ENCODE peak calls at places on chromosomes 1 and 21, in four cellular contexts. Q is sigmoid colon, L is cardiac muscle cell, A is heart right ventricle. I is an unnamed sample.

GRCh38 chr1:64235133-64235532 is 31.7 kb downstream of the UBE2U start:
- DNase-seq in Q (no peak), L (peak; percentile 27), A (no peak), I (no peak)

GRCh38 chr1:44484155-44484688 is 79.2 kb downstream of the RNF220 start:
- DNase-seq in Q (no peak), L (peak; percentile 76), A (no peak), I (no peak)

GRCh38 chr21:16134134-16134533 is 404.4 kb downstream of the USP25 start:
- DNase-seq in Q (no peak), L (no peak), A (no peak), I (no peak)

GRCh38 chr21:16199539-16199938 is 469.8 kb downstream of the USP25 start:
- DNase-seq in Q (no peak), L (no peak), A (no peak), I (no peak)

GRCh38 chr1:247386695-247387094 is 29.3 kb upstream of the NLRP3 start:
- DNase-seq in Q (no peak), L (peak; percentile 43), A (no peak), I (no peak)

GRCh38 chr1:94384485-94385353 is 33.5 kb upstream of the ABCD3 start:
- DNase-seq in Q (no peak), L (peak; percentile 31), A (no peak), I (no peak)

GRCh38 chr1:51061231-51061943 is 40.6 kb upstream of the C1orf185 start:
- DNase-seq in Q (no peak), L (no peak), A (no peak), I (no peak)

GRCh38 chr1:8370046-8370881 is 52.4 kb downstream of the SLC45A1 start:
- DNase-seq in Q (peak; percentile 61), L (no peak), A (no peak), I (no peak)

GRCh38 chr1:63148825-63149645 is 173.3 kb upstream of the FOXD3 start:
- DNase-seq in Q (no peak), L (peak; percentile 78), A (no peak), I (peak; percentile 53)

GRCh38 chr21:34944015-34944755 is 104.9 kb downstream of the RUNX1 start:
- DNase-seq in Q (no peak), L (no peak), A (no peak), I (no peak)

GRCh38 chr21:34945288-34945687 is 103.8 kb downstream of the RUNX1 start:
- DNase-seq in Q (no peak), L (no peak), A (no peak), I (no peak)

GRCh38 chr21:34948157-34948556 is 100.9 kb downstream of the RUNX1 start:
- DNase-seq in Q (no peak), L (no peak), A (no peak), I (no peak)

GRCh38 chr21:34947122-34947534 is 102.0 kb downstream of the RUNX1 start:
- DNase-seq in Q (no peak), L (no peak), A (no peak), I (no peak)

DNA sequence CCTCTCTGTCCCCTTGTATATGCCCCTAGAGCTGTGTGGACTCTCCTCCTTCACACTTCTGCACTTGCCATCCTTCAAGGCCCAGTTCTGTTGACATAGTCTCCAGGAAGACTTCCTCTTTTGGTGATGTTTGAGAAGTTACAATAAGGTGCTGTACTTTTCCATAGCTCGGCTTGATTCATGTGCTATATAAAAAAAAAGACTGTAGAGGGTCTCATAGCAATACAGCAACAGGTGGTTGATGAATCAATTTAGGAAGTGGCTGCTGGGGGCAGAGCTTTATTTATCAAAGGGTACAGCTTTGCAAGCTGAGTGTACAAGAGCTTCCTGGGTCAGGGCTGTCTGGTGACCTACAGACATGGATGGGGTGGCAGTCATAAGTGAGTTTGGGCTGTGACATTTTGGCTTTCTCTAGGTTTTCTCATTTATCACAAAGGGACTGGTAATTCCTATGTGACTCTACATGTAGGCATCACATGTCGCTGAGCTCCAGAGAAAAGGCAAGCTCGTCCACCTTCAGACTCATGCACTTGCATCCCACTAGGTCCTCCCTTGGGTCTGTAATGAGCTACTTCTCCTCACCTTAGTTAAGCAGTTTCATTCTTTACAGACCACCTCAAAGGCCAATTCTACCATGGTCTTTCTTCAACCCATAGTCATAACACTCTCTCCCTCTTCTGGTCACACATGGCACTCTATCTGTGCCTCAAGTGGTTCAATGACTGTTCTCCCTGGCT is 102.5 kb downstream of the RUNX1 start:
- DNase-seq in Q (no peak), L (no peak), A (no peak), I (no peak)
- TF ChIP-seq CTCF in Q (no peak), L (no peak), A (no peak), I (no peak)

DNA sequence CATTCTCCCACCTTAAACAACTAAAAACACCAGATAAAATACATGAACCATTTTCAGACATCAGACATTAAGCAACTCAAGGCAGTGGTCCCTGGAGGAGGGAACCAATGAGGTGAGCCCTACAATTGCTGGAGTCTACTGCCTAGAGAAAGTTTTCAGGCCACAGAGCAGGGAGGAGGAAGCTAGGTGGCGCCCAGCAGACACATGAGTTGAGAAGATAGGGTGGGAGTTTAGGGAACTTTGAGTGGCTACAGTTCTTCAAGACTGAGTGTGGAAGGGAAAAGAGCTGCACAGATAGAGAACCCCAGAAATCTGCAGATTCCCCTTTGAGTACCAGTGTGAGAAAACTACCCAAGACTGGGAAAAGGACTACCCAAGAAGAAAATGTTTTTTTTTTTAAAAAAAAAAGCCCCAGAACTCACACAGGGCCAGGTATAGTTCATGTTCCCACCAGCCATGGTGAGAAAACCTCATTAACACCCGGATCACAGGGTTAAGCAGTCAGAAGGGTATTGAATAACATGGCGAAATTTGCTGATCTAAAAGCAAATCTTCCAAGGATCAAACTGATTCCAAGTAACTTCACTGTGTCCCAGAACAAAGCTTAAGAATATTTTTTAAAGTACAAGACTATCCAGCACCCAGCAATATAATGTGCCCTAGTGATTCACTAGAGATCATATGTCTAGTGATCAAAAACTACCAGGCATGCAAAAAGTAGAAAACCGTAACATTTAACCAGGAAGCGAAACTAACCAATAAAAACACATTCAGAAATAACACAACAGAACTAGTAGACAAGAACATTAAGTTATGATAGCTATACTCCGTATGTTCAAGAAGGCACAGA is 12.0 kb downstream of the ALDH9A1 start:
- DNase-seq in Q (no peak), L (no peak), A (no peak), I (no peak)
- TF ChIP-seq CTCF in Q (no peak), L (peak; percentile 16), A (no peak), I (no peak)

GRCh38 chr1:6414443-6414844 is 5.3 kb downstream of the HES2 start:
- DNase-seq in Q (no peak), L (peak; percentile 45), A (no peak), I (no peak)
- TF ChIP-seq CTCF in Q (no peak), L (peak; percentile 77), A (peak; percentile 52), I (peak; percentile 68)

GRCh38 chr1:53719469-53719868 is 19.5 kb downstream of the GLIS1 start:
- DNase-seq in Q (no peak), L (no peak), A (no peak), I (no peak)

GRCh38 chr1:53717025-53717804 is 21.7 kb downstream of the GLIS1 start:
- DNase-seq in Q (no peak), L (no peak), A (no peak), I (no peak)

GRCh38 chr1:53712276-53712675 is 26.7 kb downstream of the GLIS1 start:
- DNase-seq in Q (no peak), L (no peak), A (no peak), I (no peak)

GRCh38 chr1:53716150-53716549 is 22.8 kb downstream of the GLIS1 start:
- DNase-seq in Q (no peak), L (no peak), A (no peak), I (no peak)

DNA sequence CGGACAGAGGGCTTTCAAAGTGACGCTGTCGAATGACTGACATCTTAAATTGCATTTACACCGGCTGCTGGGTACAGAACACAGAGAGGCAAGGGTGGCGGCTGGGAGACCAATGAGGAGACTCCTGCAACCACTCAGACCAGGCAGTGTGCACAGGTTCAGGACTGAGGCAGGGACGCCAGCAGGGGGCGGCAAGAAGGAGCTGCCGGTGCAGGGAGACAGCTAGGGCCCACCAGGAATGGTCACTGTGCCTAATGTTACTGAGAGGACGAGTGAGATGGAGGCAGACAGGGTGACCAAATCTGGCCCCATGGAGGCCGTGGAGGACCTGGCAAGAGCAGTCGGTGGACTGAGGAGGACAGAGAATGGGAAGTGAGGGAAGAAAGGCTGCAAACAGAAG is 23.5 kb downstream of the GLIS1 start:
- DNase-seq in Q (no peak), L (peak; percentile 53), A (no peak), I (peak; percentile 64)
- TF ChIP-seq CTCF in Q (no peak), L (peak; percentile 67), A (peak; percentile 42), I (peak; percentile 60)

DNA sequence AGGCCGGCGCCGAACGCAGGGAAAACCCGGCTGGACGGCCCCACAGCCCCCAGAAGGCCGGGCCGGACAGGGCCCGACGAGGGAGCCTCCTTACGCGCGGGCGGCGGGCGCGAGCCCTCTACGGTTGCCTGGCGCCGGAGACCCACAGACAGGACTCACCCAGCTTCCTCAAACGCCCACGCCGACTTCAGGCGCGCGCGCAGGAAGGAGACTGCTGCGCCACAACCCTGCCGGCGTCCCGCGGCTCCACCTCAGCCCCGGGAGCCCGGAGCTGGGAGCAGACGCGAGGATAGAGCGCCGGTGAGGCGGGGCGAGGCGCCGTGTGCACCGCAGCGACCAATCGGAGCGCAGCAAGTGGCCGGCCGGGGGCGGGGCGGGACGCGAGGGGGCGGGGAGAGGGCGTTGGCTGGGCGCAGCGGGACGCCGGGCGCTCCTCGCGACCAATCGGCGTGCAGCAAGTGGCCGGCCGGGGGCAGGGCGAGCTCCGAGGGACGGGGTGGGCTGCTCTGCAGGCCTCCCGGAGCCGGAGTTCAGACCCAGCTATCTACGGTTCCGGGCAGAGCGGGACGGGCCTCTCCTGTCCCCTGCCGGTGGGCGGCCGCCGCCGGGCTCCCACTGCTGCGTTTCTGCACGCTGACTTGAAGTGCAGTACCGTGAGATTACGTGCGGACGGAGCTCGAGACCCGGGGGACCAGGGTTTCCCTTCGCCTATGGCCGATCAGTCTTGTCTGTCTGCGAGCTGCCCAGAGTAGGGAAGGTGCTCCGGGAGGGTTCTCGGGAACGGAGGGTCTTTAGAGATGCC is at the start of gene TMEM50B:
- DNase-seq in Q (peak; percentile 98), L (peak; percentile 98), A (peak; percentile 99), I (peak; percentile 88)
- TF ChIP-seq CTCF in Q (peak; percentile 46), L (peak; percentile 43), A (peak; percentile 51), I (peak; percentile 57)

DNA sequence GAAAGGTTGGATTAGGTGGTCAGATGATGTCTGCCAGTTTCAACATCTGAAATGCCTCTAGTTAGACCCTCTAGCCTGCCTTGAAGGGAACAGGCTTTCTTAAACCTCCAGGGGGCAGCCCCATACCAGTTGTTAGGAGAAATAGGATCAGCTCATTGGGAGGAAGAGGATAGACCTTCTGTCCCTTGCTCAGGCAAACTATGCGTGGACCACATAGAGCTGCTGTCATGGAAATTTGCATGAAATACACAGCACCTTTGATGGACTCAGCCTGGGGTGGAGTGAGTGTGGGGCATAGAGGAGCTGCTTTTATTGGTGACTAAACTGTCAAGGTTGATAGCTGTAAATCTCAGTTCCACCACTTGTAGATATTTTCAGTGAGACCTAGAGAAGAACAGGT is 38.4 kb upstream of the SPAG17 start:
- DNase-seq in Q (no peak), L (peak; percentile 21), A (no peak), I (peak; percentile 42)
- TF ChIP-seq CTCF in Q (no peak), L (peak; percentile 28), A (peak; percentile 44), I (peak; percentile 63)

DNA sequence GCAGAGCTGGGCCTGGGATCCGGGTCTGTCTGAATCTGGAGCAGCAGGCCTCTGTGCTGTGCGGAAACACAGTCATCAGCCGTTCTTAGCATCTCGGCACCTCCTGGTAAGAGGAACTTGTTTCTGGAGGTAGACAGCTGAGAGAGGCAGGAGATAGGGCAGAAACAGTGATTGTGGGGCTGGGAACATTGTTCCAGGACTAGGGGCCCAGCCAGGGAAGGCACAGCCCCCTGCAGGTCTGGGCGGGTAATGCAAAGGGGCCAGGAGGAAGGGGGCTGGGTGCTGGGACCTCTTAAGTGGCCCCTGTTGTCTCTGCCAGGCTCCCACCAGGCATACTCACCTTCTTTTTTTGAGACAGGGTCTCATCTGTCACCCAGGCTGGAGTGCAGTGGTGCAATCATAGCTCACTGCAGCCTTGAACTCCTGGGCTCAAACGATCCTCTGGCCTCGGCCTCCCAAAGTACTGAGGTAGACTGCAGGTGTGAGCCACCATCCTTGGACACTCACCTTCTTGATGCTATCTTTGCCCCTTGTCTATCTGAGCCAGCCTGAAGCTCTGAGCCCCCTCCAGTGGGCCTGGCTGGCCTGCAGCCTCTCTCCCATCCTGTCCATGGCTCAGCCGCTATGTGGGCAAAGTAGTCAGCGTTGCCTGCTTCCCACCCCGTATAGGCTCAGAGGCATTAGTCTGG is 134.3 kb upstream of the ZBTB40 start:
- DNase-seq in Q (no peak), L (peak; percentile 20), A (no peak), I (peak; percentile 51)
- TF ChIP-seq CTCF in Q (no peak), L (peak; percentile 58), A (peak; percentile 14), I (peak; percentile 66)